ENCODE peak calls at places on chromosomes 12 and 14, in nine cellular contexts. V is activated CD8-positive, alpha-beta memory T cell treated with anti-CD3 and anti-CD28 coated beads for 4 hours; E is endothelial cell; O is Calu3; W is T follicular helper cell; I is NAMALWA; U is T-helper 1 cell; N is activated CD8-positive, alpha-beta T cell treated with anti-CD3 and anti-CD28 coated beads, Interleukin-2, amount 10 ng/mL, durations not matched to agents 7 days and 5 days; X is left kidney. Q is an unnamed sample.
A peak's percentile ranks its signal among the peaks of the same experiment; 100 is the strongest.

GRCh38 chr14:68979722-68980552 is 835 bp upstream of the ACTN1 start:
- DNase-seq in V (no peak), E (peak; percentile 38), O (peak; percentile 33), W (no peak), I (no peak), U (no peak), N (no peak), X (peak; percentile 77), Q (peak; percentile 55)

GRCh38 chr14:31834616-31835015 is 242.5 kb upstream of the ARHGAP5 start:
- DNase-seq in V (no peak), E (no peak), O (no peak), W (no peak), I (no peak), U (no peak), N (no peak), X (no peak), Q (no peak)

GRCh38 chr12:116244001-116244400 is 33.5 kb downstream of the MED13L start:
- DNase-seq in V (no peak), E (no peak), O (peak; percentile 31), W (no peak), I (no peak), U (no peak), N (no peak), X (peak; percentile 74), Q (no peak)

GRCh38 chr12:122366685-122367475 is 55.6 kb downstream of the CLIP1 start:
- DNase-seq in V (no peak), E (peak; percentile 13), O (no peak), W (no peak), I (no peak), U (no peak), N (no peak), X (peak; percentile 31), Q (peak; percentile 84)

GRCh38 chr14:100804558-100805309 is 21.2 kb upstream of the MEG3 start:
- DNase-seq in V (no peak), E (no peak), O (no peak), W (no peak), I (no peak), U (no peak), N (no peak), X (peak; percentile 35), Q (no peak)

GRCh38 chr12:98820005-98820404 is 174.9 kb downstream of the APAF1 start:
- DNase-seq in V (no peak), E (no peak), O (no peak), W (no peak), I (no peak), U (no peak), N (no peak), X (no peak), Q (no peak)

GRCh38 chr12:18681818-18682217 is 56.0 kb downstream of the PLCZ1 start:
- DNase-seq in V (no peak), E (no peak), O (no peak), W (no peak), I (no peak), U (no peak), N (no peak), X (no peak), Q (no peak)

GRCh38 chr14:91267965-91268437 is 23.5 kb upstream of the GPR68 start:
- DNase-seq in V (no peak), E (no peak), O (no peak), W (no peak), I (no peak), U (no peak), N (no peak), X (no peak), Q (no peak)

GRCh38 chr12:121964813-121965643 is 46.6 kb downstream of the CFAP251 start:
- DNase-seq in V (no peak), E (no peak), O (no peak), W (no peak), I (no peak), U (no peak), N (no peak), X (no peak), Q (no peak)

GRCh38 chr14:36068777-36069534 is 107.6 kb downstream of the PTCSC3 start:
- DNase-seq in V (no peak), E (no peak), O (peak; percentile 40), W (no peak), I (no peak), U (no peak), N (no peak), X (no peak), Q (peak; percentile 20)

GRCh38 chr12:39236994-39237393 is 205.9 kb downstream of the KIF21A start:
- DNase-seq in V (no peak), E (no peak), O (no peak), W (no peak), I (no peak), U (no peak), N (no peak), X (peak; percentile 14), Q (no peak)

GRCh38 chr14:64762044-64763034 is 58.1 kb downstream of the PLEKHG3 start:
- DNase-seq in V (peak; percentile 13), E (no peak), O (peak; percentile 75), W (peak; percentile 30), I (peak; percentile 52), U (peak; percentile 37), N (no peak), X (peak; percentile 98), Q (peak; percentile 88)

GRCh38 chr14:68141531-68142088 is 322.0 kb downstream of the RAD51B start:
- DNase-seq in V (no peak), E (no peak), O (no peak), W (no peak), I (no peak), U (no peak), N (no peak), X (peak; percentile 72), Q (peak; percentile 77)

GRCh38 chr12:69708649-69709048 is 9.5 kb upstream of the BEST3 start:
- DNase-seq in V (no peak), E (no peak), O (no peak), W (no peak), I (peak; percentile 42), U (no peak), N (no peak), X (no peak), Q (no peak)

GRCh38 chr12:103269962-103270361 is 225.8 kb downstream of the C12orf42 start:
- DNase-seq in V (no peak), E (no peak), O (no peak), W (no peak), I (no peak), U (no peak), N (no peak), X (no peak), Q (no peak)

GRCh38 chr14:42322486-42323284 is 716.0 kb downstream of the LRFN5 start:
- DNase-seq in V (no peak), E (no peak), O (no peak), W (no peak), I (peak; percentile 2), U (no peak), N (no peak), X (no peak), Q (no peak)

GRCh38 chr14:25048170-25049126 is 1.5 kb downstream of the STXBP6 start:
- DNase-seq in V (no peak), E (no peak), O (no peak), W (no peak), I (no peak), U (no peak), N (no peak), X (peak; percentile 15), Q (no peak)

GRCh38 chr12:120791669-120792176 is 66.1 kb downstream of the ACADS start:
- DNase-seq in V (no peak), E (no peak), O (no peak), W (no peak), I (no peak), U (no peak), N (no peak), X (no peak), Q (no peak)

GRCh38 chr14:68793734-68794129 is 865 bp upstream of the ZFP36L1 start:
- DNase-seq in V (no peak), E (no peak), O (no peak), W (no peak), I (no peak), U (no peak), N (peak; percentile 57), X (no peak), Q (no peak)

GRCh38 chr12:42967850-42968249 is 378.3 kb upstream of the PRICKLE1 start:
- DNase-seq in V (no peak), E (no peak), O (no peak), W (no peak), I (no peak), U (no peak), N (no peak), X (no peak), Q (no peak)

GRCh38 chr14:71716371-71716770 is 215.9 kb upstream of the RGS6 start:
- DNase-seq in V (no peak), E (no peak), O (no peak), W (no peak), I (no peak), U (no peak), N (no peak), X (peak; percentile 13), Q (no peak)

GRCh38 chr12:69844836-69845235 is 19.8 kb downstream of the MYRFL start:
- DNase-seq in V (no peak), E (no peak), O (no peak), W (no peak), I (no peak), U (no peak), N (no peak), X (no peak), Q (no peak)

GRCh38 chr14:104115691-104116543 is 22.5 kb upstream of the KIF26A start:
- DNase-seq in V (no peak), E (no peak), O (peak; percentile 49), W (no peak), I (no peak), U (peak; percentile 2), N (no peak), X (peak; percentile 39), Q (peak; percentile 22)

GRCh38 chr12:91387461-91388134 is 205.0 kb upstream of the DCN start:
- DNase-seq in V (no peak), E (no peak), O (no peak), W (no peak), I (no peak), U (no peak), N (no peak), X (no peak), Q (no peak)

GRCh38 chr12:712172-712863 is 40.1 kb upstream of the WNK1 start:
- DNase-seq in V (no peak), E (no peak), O (no peak), W (no peak), I (no peak), U (no peak), N (no peak), X (peak; percentile 34), Q (no peak)

GRCh38 chr12:27623645-27624044 is 72.6 kb upstream of the REP15 start:
- DNase-seq in V (no peak), E (no peak), O (no peak), W (no peak), I (no peak), U (no peak), N (no peak), X (no peak), Q (no peak)

GRCh38 chr14:91185721-91186120 is 58.8 kb downstream of the GPR68 start:
- DNase-seq in V (no peak), E (no peak), O (no peak), W (no peak), I (no peak), U (no peak), N (no peak), X (no peak), Q (no peak)

GRCh38 chr12:21607701-21608100 is 3.1 kb upstream of the GYS2 start:
- DNase-seq in V (no peak), E (no peak), O (no peak), W (no peak), I (peak; percentile 23), U (no peak), N (no peak), X (peak; percentile 29), Q (no peak)

GRCh38 chr14:77760381-77761204 is at the start of gene SNW1:
- DNase-seq in V (peak; percentile 90), E (peak; percentile 81), O (peak; percentile 88), W (peak; percentile 86), I (peak; percentile 98), U (peak; percentile 86), N (peak; percentile 96), X (peak; percentile 99), Q (peak; percentile 50)